ENCODE peak calls at places on chromosomes 2 and 18, in five cellular contexts. One of them, this sample, is unnamed.

GRCh38 chr2:230225486-230225885 is at the start of gene SP140:
- DNase-seq in SK-N-SH: no peak
- DNase-seq in K562: no peak
- DNase-seq in GM12878: peak
- DNase-seq in HepG2: no peak
- DNase-seq in this sample: no peak

GRCh38 chr2:233100192-233100998 is 40.3 kb downstream of the INPP5D start:
- DNase-seq in SK-N-SH: no peak
- DNase-seq in K562: no peak
- DNase-seq in GM12878: peak
- DNase-seq in HepG2: no peak
- DNase-seq in this sample: no peak

GRCh38 chr2:101860157-101860556 is 131.6 kb upstream of the IL1R2 start:
- DNase-seq in SK-N-SH: no peak
- DNase-seq in HepG2: no peak
- DNase-seq in GM12878: no peak
- DNase-seq in K562: no peak
- DNase-seq in this sample: no peak

GRCh38 chr2:158598856-158599517 is 142.2 kb downstream of the PKP4 start:
- DNase-seq in K562: no peak
- DNase-seq in HepG2: no peak
- DNase-seq in SK-N-SH: peak
- DNase-seq in GM12878: no peak
- DNase-seq in this sample: peak

GRCh38 chr2:46015671-46016070 is 281.5 kb upstream of the EPAS1 start:
- DNase-seq in HepG2: no peak
- DNase-seq in GM12878: no peak
- DNase-seq in SK-N-SH: no peak
- DNase-seq in K562: no peak
- DNase-seq in this sample: no peak

GRCh38 chr18:8367217-8367988 is 241.8 kb upstream of the RAB12 start:
- DNase-seq in GM12878: no peak
- DNase-seq in K562: peak
- DNase-seq in SK-N-SH: peak
- DNase-seq in HepG2: no peak
- DNase-seq in this sample: no peak

GRCh38 chr18:23503967-23504352 is 649 bp downstream of the RMC1 start:
- DNase-seq in K562: no peak
- DNase-seq in GM12878: no peak
- DNase-seq in SK-N-SH: no peak
- DNase-seq in HepG2: no peak
- DNase-seq in this sample: no peak

GRCh38 chr18:58605027-58606020 is 23.6 kb downstream of the ALPK2 start:
- DNase-seq in SK-N-SH: no peak
- DNase-seq in K562: no peak
- DNase-seq in GM12878: peak
- DNase-seq in HepG2: peak
- DNase-seq in this sample: peak

GRCh38 chr2:120429586-120430500 is 83.9 kb downstream of the INHBB start:
- DNase-seq in SK-N-SH: no peak
- DNase-seq in K562: no peak
- DNase-seq in HepG2: no peak
- DNase-seq in GM12878: no peak
- DNase-seq in this sample: no peak

GRCh38 chr2:241417626-241418025 is 61.5 kb downstream of the FARP2 start:
- DNase-seq in HepG2: peak
- DNase-seq in SK-N-SH: no peak
- DNase-seq in GM12878: no peak
- DNase-seq in K562: no peak
- DNase-seq in this sample: no peak

GRCh38 chr2:152423684-152424083 is 88.7 kb downstream of the FMNL2 start:
- DNase-seq in HepG2: no peak
- DNase-seq in SK-N-SH: no peak
- DNase-seq in GM12878: no peak
- DNase-seq in K562: no peak
- DNase-seq in this sample: no peak

GRCh38 chr2:127516031-127516430 is 10.3 kb downstream of the IWS1 start:
- DNase-seq in GM12878: no peak
- DNase-seq in SK-N-SH: no peak
- DNase-seq in K562: no peak
- DNase-seq in HepG2: no peak
- DNase-seq in this sample: peak

GRCh38 chr2:37350034-37350433 is 5.6 kb downstream of the QPCT start:
- DNase-seq in HepG2: peak
- DNase-seq in SK-N-SH: no peak
- DNase-seq in K562: no peak
- DNase-seq in GM12878: peak
- DNase-seq in this sample: no peak

GRCh38 chr2:48248251-48248933 is 281.6 kb upstream of the STON1 start:
- DNase-seq in SK-N-SH: no peak
- DNase-seq in HepG2: peak
- DNase-seq in K562: no peak
- DNase-seq in GM12878: peak
- DNase-seq in this sample: peak

GRCh38 chr2:188746727-188747126 is 227.4 kb upstream of the COL3A1 start:
- DNase-seq in GM12878: no peak
- DNase-seq in K562: no peak
- DNase-seq in HepG2: no peak
- DNase-seq in SK-N-SH: no peak
- DNase-seq in this sample: peak

GRCh38 chr2:216960926-216961325 is 101.1 kb upstream of the TNP1 start:
- DNase-seq in HepG2: no peak
- DNase-seq in K562: no peak
- DNase-seq in GM12878: no peak
- DNase-seq in SK-N-SH: no peak
- DNase-seq in this sample: no peak

GRCh38 chr2:206799083-206799482 is 33.7 kb downstream of the FASTKD2 start:
- DNase-seq in HepG2: no peak
- DNase-seq in GM12878: no peak
- DNase-seq in SK-N-SH: no peak
- DNase-seq in K562: no peak
- DNase-seq in this sample: peak

GRCh38 chr2:206801417-206801772 is 36.0 kb downstream of the FASTKD2 start:
- DNase-seq in HepG2: no peak
- DNase-seq in K562: no peak
- DNase-seq in SK-N-SH: no peak
- DNase-seq in GM12878: no peak
- DNase-seq in this sample: no peak

GRCh38 chr2:206798009-206798408 is 32.6 kb downstream of the FASTKD2 start:
- DNase-seq in SK-N-SH: no peak
- DNase-seq in K562: no peak
- DNase-seq in HepG2: no peak
- DNase-seq in GM12878: no peak
- DNase-seq in this sample: no peak

GRCh38 chr2:206802654-206803514 is 37.5 kb downstream of the FASTKD2 start:
- DNase-seq in GM12878: no peak
- DNase-seq in HepG2: no peak
- DNase-seq in SK-N-SH: no peak
- DNase-seq in K562: no peak
- DNase-seq in this sample: no peak

DNA sequence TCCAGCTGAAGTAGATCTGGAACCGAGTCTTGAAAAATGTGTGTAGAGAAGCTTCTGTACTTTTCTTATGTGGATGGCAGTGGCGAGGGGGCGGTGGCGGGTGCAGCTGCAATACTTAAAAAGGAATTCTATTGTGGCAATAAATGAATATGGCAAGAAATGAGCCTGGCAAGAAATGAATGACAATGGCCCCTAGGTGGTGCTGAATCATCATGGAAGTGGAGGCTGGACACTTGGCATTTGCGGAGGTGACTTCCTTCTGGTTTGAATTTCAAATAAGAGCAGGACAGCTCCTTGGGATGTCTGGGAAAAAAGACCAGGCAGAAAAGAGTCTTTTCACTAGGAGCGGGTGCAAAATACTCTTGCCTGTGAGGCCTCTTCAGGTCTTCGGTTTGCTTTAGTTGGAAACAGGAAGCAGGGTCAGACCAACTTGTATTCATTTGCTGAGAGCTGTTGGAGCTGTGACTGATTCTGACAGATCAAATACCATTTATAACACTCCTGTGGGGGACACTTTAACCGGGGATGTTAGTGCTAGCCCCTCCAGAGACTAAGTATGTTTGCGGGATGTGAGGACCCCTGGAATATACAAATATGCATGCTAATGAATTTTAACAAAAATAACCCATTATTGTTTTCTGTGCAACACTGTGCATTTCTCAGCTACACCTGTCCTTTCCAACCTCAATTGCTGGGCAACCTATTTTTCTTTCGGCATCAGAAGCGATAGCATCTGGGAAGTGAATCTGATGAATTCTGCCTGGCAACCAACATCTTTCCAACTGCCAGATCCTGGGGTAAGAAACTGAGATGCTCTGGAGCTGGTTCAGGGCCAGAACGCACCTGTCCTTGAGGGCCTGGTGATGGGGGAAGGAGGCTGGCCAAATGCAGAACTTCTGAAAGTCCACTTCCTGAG is 35.4 kb downstream of the FASTKD2 start:
- DNase-seq in HepG2: peak
- DNase-seq in GM12878: no peak
- DNase-seq in SK-N-SH: peak
- DNase-seq in K562: peak
- DNase-seq in this sample: peak
- TF ChIP-seq MXI1 in HepG2: no peak
- TF ChIP-seq MXI1 in GM12878: no peak
- TF ChIP-seq MXI1 in SK-N-SH: peak
- TF ChIP-seq MXI1 in K562: no peak
- TF ChIP-seq MXI1 in this sample: no peak

DNA sequence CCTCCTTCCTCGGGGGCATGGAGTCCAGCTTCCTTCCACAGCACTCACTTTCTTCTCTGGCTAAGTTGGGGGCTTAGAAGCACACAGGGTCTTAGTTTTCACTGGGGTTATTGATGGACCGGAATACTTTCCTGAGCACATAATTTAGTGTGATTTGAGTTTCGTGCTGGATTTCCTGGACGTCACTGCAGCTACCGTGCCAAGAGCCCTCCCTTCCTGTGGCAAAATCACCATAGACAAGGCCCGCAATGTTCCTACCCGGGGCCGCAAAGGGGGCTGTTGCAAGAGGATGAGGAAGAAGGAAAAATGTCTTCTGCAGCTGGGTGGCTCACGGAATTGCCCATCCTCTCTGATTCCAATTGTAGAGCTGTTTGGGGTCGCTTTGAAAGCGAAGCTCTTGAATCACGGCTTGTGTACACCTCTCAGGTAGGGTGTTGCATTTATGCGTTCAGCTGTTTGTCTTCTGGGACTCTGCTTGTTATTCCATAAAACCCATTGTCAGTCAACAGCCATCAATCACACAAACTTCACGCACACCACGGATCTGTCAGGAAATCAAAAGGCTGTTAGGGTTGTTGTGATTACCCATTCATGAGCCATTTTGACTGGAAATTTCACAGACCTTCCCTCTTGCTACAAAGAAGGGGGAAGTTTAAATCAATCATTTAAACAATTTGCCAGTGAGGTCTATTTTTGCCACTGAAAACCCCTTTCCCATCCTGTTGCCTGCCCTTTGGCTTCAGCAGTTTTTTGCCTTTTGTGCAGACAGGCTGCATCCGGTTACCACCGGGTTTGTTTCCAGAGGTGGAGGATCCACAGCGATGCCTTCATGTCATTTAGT is 36.0 kb downstream of the SMIM21 start:
- DNase-seq in K562: no peak
- DNase-seq in SK-N-SH: no peak
- DNase-seq in GM12878: no peak
- DNase-seq in HepG2: no peak
- DNase-seq in this sample: no peak
- TF ChIP-seq MXI1 in K562: no peak
- TF ChIP-seq MXI1 in SK-N-SH: no peak
- TF ChIP-seq MXI1 in GM12878: no peak
- TF ChIP-seq MXI1 in HepG2: no peak
- TF ChIP-seq MXI1 in this sample: no peak

GRCh38 chr2:96530144-96530430 is 6.5 kb upstream of the ARID5A start:
- DNase-seq in HepG2: no peak
- DNase-seq in K562: no peak
- DNase-seq in GM12878: no peak
- DNase-seq in SK-N-SH: no peak
- DNase-seq in this sample: no peak

GRCh38 chr2:96530474-96531357 is 5.8 kb upstream of the ARID5A start:
- DNase-seq in SK-N-SH: no peak
- DNase-seq in HepG2: no peak
- DNase-seq in K562: no peak
- DNase-seq in GM12878: no peak
- DNase-seq in this sample: no peak

GRCh38 chr2:96531872-96532505 is 4.6 kb upstream of the ARID5A start:
- DNase-seq in K562: peak
- DNase-seq in GM12878: peak
- DNase-seq in SK-N-SH: peak
- DNase-seq in HepG2: no peak
- DNase-seq in this sample: peak

GRCh38 chr2:96532641-96533291 is 3.8 kb upstream of the ARID5A start:
- DNase-seq in GM12878: no peak
- DNase-seq in SK-N-SH: no peak
- DNase-seq in HepG2: no peak
- DNase-seq in K562: no peak
- DNase-seq in this sample: no peak

GRCh38 chr2:96531366-96531765 is 5.2 kb upstream of the ARID5A start:
- DNase-seq in HepG2: no peak
- DNase-seq in K562: no peak
- DNase-seq in GM12878: no peak
- DNase-seq in SK-N-SH: no peak
- DNase-seq in this sample: no peak
- TF ChIP-seq MXI1 in HepG2: no peak
- TF ChIP-seq MXI1 in K562: no peak
- TF ChIP-seq MXI1 in GM12878: no peak
- TF ChIP-seq MXI1 in SK-N-SH: no peak
- TF ChIP-seq MXI1 in this sample: no peak

DNA sequence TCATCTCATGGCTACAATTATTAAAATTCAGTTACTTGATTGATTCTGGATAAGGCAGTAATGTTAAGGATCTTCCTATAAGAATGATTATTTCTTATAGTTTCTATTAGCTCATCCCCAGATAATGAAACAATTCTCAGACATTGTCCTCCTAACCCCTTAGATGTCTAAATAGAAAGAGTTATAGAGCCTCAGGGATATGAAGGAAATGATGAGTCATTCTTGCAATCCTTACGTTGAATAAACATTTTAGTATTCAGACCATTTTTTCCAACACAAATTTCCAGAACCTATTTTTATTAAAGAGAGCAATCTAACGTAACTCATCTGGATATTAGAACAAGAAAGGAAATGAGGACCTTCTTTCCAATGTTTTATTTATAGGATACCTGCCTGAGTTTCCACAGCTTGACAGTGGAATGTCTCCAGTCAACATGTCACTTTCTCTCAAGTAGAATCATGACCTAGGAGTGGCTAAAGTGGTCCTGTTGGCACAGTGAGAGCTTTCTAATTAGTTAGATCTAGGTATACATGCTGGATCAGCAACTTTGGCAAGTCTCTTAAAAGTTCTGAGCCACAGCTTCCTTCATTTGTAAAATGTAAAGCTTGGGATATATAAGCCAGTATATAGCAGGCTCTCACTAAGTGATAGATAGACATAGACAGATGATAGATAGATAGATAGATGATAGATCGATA is 88.0 kb upstream of the RAB27B start:
- DNase-seq in GM12878: no peak
- DNase-seq in SK-N-SH: no peak
- DNase-seq in HepG2: no peak
- DNase-seq in K562: no peak
- DNase-seq in this sample: peak
- TF ChIP-seq MXI1 in GM12878: no peak
- TF ChIP-seq MXI1 in SK-N-SH: no peak
- TF ChIP-seq MXI1 in HepG2: no peak
- TF ChIP-seq MXI1 in K562: no peak
- TF ChIP-seq MXI1 in this sample: no peak

This sample was measured in IMR-90.